ENCODE peak calls at places on chromosomes 4 and X, in six cellular contexts. Y is hippocampal formation, Z is GM20000, K is lower leg skin, A is Right ventricle myocardium superior, C is iris pigment epithelial cell. O is an unnamed sample.

GRCh38 chrX:153312041-153312440 is 9.5 kb downstream of the PNMA6F start:
- DNase-seq in Y (no peak), Z (no peak), K (no peak), A (no peak), C (no peak), O (no peak)

GRCh38 chr4:106261980-106262379 is 54.0 kb downstream of the TBCK start:
- DNase-seq in Y (no peak), Z (no peak), K (no peak), A (no peak), C (no peak), O (no peak)

GRCh38 chr4:156194896-156195295 is 241.2 kb upstream of the CTSO start:
- DNase-seq in Y (no peak), Z (no peak), K (no peak), A (no peak), C (no peak), O (no peak)

GRCh38 chr4:8337083-8337482 is 67.5 kb downstream of the HTRA3 start:
- DNase-seq in Y (no peak), Z (no peak), K (no peak), A (no peak), C (no peak), O (no peak)

GRCh38 chr4:91448668-91449330 is 855.0 kb upstream of the GRID2 start:
- DNase-seq in Y (no peak), Z (no peak), K (no peak), A (no peak), C (peak), O (no peak)

GRCh38 chr4:136920092-136920491 is 612.2 kb downstream of the PCDH18 start:
- DNase-seq in Y (no peak), Z (no peak), K (no peak), A (no peak), C (no peak), O (no peak)

GRCh38 chr4:138542191-138542771 is 300.1 kb upstream of the SLC7A11 start:
- DNase-seq in Y (no peak), Z (no peak), K (no peak), A (no peak), C (peak), O (no peak)

GRCh38 chr4:120236873-120237272 is 170.2 kb upstream of the MAD2L1 start:
- DNase-seq in Y (no peak), Z (no peak), K (no peak), A (no peak), C (no peak), O (no peak)

GRCh38 chr4:185764880-185765279 is 47.1 kb downstream of the SORBS2 start:
- DNase-seq in Y (no peak), Z (no peak), K (no peak), A (no peak), C (peak), O (no peak)

O was measured in stomach.